ENCODE peak calls at places on chromosomes 3 and 15, in six cellular contexts. C, S, D, T, F and Z are unnamed samples.

GRCh38 chr15:71278989-71279756 is 163.9 kb downstream of the THSD4 start:
- DNase-seq in C (no peak), S (peak), D (peak), T (no peak), F (peak), Z (no peak)

GRCh38 chr15:90000175-90000923 is 775 bp upstream of the ZNF710 start:
- DNase-seq in C (no peak), S (no peak), D (no peak), T (no peak), F (no peak), Z (peak)

GRCh38 chr3:172924546-172924945 is 174.0 kb downstream of the ECT2 start:
- DNase-seq in C (no peak), S (no peak), D (no peak), T (no peak), F (no peak), Z (no peak)

GRCh38 chr15:40038267-40038653 is 721 bp downstream of the SRP14 start:
- DNase-seq in C (no peak), S (no peak), D (no peak), T (no peak), F (no peak), Z (no peak)

GRCh38 chr15:66038387-66039116 is 169.3 kb downstream of the RAB11A start:
- DNase-seq in C (no peak), S (no peak), D (no peak), T (no peak), F (no peak), Z (no peak)

GRCh38 chr3:165523801-165524200 is 313.4 kb downstream of the BCHE start:
- DNase-seq in C (no peak), S (no peak), D (no peak), T (no peak), F (no peak), Z (no peak)

GRCh38 chr3:103950676-103951075 is 1416.0 kb upstream of the ALCAM start:
- DNase-seq in C (no peak), S (no peak), D (no peak), T (no peak), F (no peak), Z (no peak)

GRCh38 chr3:112496368-112497067 is 2.8 kb downstream of the BTLA start:
- DNase-seq in C (no peak), S (no peak), D (no peak), T (no peak), F (no peak), Z (no peak)

GRCh38 chr15:80778621-80778963 is 578 bp upstream of the CEMIP start:
- DNase-seq in C (no peak), S (no peak), D (no peak), T (no peak), F (no peak), Z (no peak)

GRCh38 chr3:135752851-135753250 is 212.7 kb upstream of the PPP2R3A start:
- DNase-seq in C (no peak), S (no peak), D (no peak), T (no peak), F (peak), Z (no peak)

GRCh38 chr3:45064512-45065372 is 38.6 kb downstream of the CLEC3B start:
- DNase-seq in C (no peak), S (no peak), D (no peak), T (no peak), F (no peak), Z (no peak)

GRCh38 chr3:119588112-119588511 is 8.8 kb downstream of the ADPRH start:
- DNase-seq in C (peak), S (no peak), D (no peak), T (no peak), F (no peak), Z (no peak)

GRCh38 chr3:127556565-127556964 is 34.0 kb downstream of the TPRA1 start:
- DNase-seq in C (no peak), S (no peak), D (no peak), T (no peak), F (no peak), Z (no peak)

GRCh38 chr15:56869573-56869972 is 48.9 kb upstream of the TCF12 start:
- DNase-seq in C (no peak), S (no peak), D (peak), T (no peak), F (peak), Z (no peak)

GRCh38 chr15:40493089-40493840 is 22.5 kb downstream of the CHST14 start:
- DNase-seq in C (no peak), S (no peak), D (no peak), T (no peak), F (no peak), Z (no peak)

GRCh38 chr3:94395851-94396250 is 333.0 kb downstream of the NSUN3 start:
- DNase-seq in C (no peak), S (no peak), D (no peak), T (no peak), F (no peak), Z (no peak)

GRCh38 chr15:56587686-56588085 is 122.7 kb upstream of the MNS1 start:
- DNase-seq in C (no peak), S (no peak), D (no peak), T (no peak), F (no peak), Z (no peak)

GRCh38 chr3:86180696-86181095 is 810.3 kb downstream of the VGLL3 start:
- DNase-seq in C (no peak), S (no peak), D (no peak), T (no peak), F (peak), Z (no peak)

GRCh38 chr3:13021141-13021933 is 51.9 kb downstream of the IQSEC1 start:
- DNase-seq in C (peak), S (peak), D (no peak), T (no peak), F (no peak), Z (no peak)

GRCh38 chr15:100913961-100914360 is 5.2 kb upstream of the LRRK1 start:
- DNase-seq in C (no peak), S (no peak), D (no peak), T (no peak), F (no peak), Z (no peak)

GRCh38 chr3:137105277-137105977 is 147.6 kb downstream of the IL20RB start:
- DNase-seq in C (peak), S (peak), D (peak), T (peak), F (peak), Z (peak)

GRCh38 chr3:5891721-5892120 is 704.2 kb downstream of the EDEM1 start:
- DNase-seq in C (no peak), S (no peak), D (no peak), T (no peak), F (no peak), Z (no peak)

GRCh38 chr3:98801042-98801747 is 38.1 kb downstream of the ST3GAL6 start:
- DNase-seq in C (no peak), S (no peak), D (no peak), T (no peak), F (no peak), Z (no peak)

GRCh38 chr15:43763819-43764446 is 12.8 kb downstream of the ELL3 start:
- DNase-seq in C (no peak), S (no peak), D (no peak), T (no peak), F (no peak), Z (no peak)